ENCODE peak calls at places on chromosomes 12 and 14, in six cellular contexts. S, J, B, P, C and Y are unnamed samples.

GRCh38 chr12:120598674-120599463 is 17.7 kb upstream of the POP5 start:
- DNase-seq in S (no peak), J (no peak), B (peak), P (no peak), C (no peak), Y (no peak)

GRCh38 chr14:95496111-95496681 is 20.3 kb downstream of the SYNE3 start:
- DNase-seq in S (peak), J (no peak), B (no peak), P (no peak), C (no peak), Y (no peak)

GRCh38 chr14:50875359-50876090 is 3.7 kb downstream of the ABHD12B start:
- DNase-seq in S (no peak), J (no peak), B (no peak), P (peak), C (no peak), Y (no peak)

GRCh38 chr14:83558946-83559345 is 1971.0 kb upstream of the FLRT2 start:
- DNase-seq in S (no peak), J (no peak), B (no peak), P (no peak), C (no peak), Y (no peak)

GRCh38 chr14:65414961-65415589 is 2.5 kb downstream of the FUT8 start:
- DNase-seq in S (peak), J (no peak), B (peak), P (peak), C (no peak), Y (no peak)

GRCh38 chr12:124609041-124609984 is 41.9 kb upstream of the NCOR2 start:
- DNase-seq in S (peak), J (no peak), B (peak), P (peak), C (no peak), Y (peak)

GRCh38 chr12:90910958-90911357 is 44.0 kb downstream of the CCER1 start:
- DNase-seq in S (peak), J (no peak), B (no peak), P (no peak), C (no peak), Y (no peak)

GRCh38 chr12:11563785-11564739 is 85.4 kb upstream of the ETV6 start:
- DNase-seq in S (no peak), J (no peak), B (no peak), P (no peak), C (no peak), Y (no peak)

GRCh38 chr14:35861204-35861868 is 35.2 kb downstream of the BRMS1L start:
- DNase-seq in S (peak), J (no peak), B (no peak), P (no peak), C (no peak), Y (no peak)

GRCh38 chr12:99707883-99708282 is 60.3 kb downstream of the GARIN6 start:
- DNase-seq in S (no peak), J (no peak), B (no peak), P (no peak), C (no peak), Y (no peak)

GRCh38 chr12:118841588-118841987 is 139.8 kb upstream of the SRRM4 start:
- DNase-seq in S (no peak), J (no peak), B (no peak), P (no peak), C (peak), Y (no peak)

GRCh38 chr12:54560374-54560858 is 11.0 kb downstream of the PDE1B start:
- DNase-seq in S (peak), J (peak), B (peak), P (peak), C (peak), Y (peak)

GRCh38 chr14:67622675-67623074 is 3.0 kb downstream of the ARG2 start:
- DNase-seq in S (peak), J (peak), B (peak), P (no peak), C (peak), Y (no peak)

GRCh38 chr12:113788020-113788856 is 177.9 kb downstream of the RBM19 start:
- DNase-seq in S (peak), J (no peak), B (no peak), P (no peak), C (no peak), Y (no peak)

GRCh38 chr14:71448431-71449315 is 483.6 kb upstream of the RGS6 start:
- DNase-seq in S (no peak), J (no peak), B (no peak), P (no peak), C (no peak), Y (no peak)

GRCh38 chr12:537772-538171 is 78.0 kb downstream of the B4GALNT3 start:
- DNase-seq in S (no peak), J (no peak), B (no peak), P (no peak), C (no peak), Y (no peak)

GRCh38 chr14:77455966-77456640 is 1.3 kb downstream of the VIPAS39 start:
- DNase-seq in S (no peak), J (no peak), B (no peak), P (no peak), C (no peak), Y (no peak)

GRCh38 chr12:56687225-56688128 is 607 bp downstream of the PTGES3 start:
- DNase-seq in S (peak), J (no peak), B (peak), P (peak), C (peak), Y (peak)

GRCh38 chr12:26286186-26286585 is 90.8 kb downstream of the SSPN start:
- DNase-seq in S (no peak), J (no peak), B (no peak), P (no peak), C (no peak), Y (no peak)

GRCh38 chr14:59189281-59189821 is 884 bp downstream of the DAAM1 start:
- DNase-seq in S (peak), J (no peak), B (peak), P (peak), C (no peak), Y (no peak)

GRCh38 chr14:71534506-71534905 is 397.7 kb upstream of the RGS6 start:
- DNase-seq in S (no peak), J (no peak), B (no peak), P (no peak), C (no peak), Y (no peak)

GRCh38 chr12:92108651-92109050 is 37.0 kb downstream of the BTG1 start:
- DNase-seq in S (peak), J (no peak), B (peak), P (no peak), C (no peak), Y (no peak)

GRCh38 chr12:108063192-108063591 is 65.9 kb upstream of the WSCD2 start:
- DNase-seq in S (peak), J (peak), B (peak), P (no peak), C (no peak), Y (no peak)
- TF ChIP-seq CTCF in S (peak), J (peak), B (no peak), P (peak), C (peak), Y (peak)

DNA sequence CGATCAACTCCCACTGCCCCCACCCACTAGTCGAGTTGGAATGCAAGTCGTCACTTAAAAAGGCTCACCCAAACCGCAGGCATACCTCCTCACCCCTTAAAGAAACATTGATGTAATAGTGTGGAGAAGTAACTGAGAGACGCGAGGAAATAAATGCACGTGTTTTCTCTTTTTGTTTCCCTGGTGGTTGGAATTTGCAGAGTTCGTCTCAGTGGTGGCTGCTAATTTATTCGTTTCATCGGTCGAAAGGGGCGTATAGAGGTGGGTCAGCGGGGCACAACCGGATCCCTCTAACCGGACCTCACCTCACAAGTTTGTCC is 5.1 kb upstream of the NPAS3 start:
- DNase-seq in S (peak), J (no peak), B (no peak), P (no peak), C (no peak), Y (no peak)
- TF ChIP-seq CTCF in S (peak), J (no peak), B (no peak), P (no peak), C (no peak), Y (peak)

GRCh38 chr14:69711065-69711464 is 55.9 kb upstream of the SRSF5 start:
- DNase-seq in S (peak), J (no peak), B (no peak), P (no peak), C (no peak), Y (peak)
- TF ChIP-seq CTCF in S (no peak), J (no peak), B (no peak), P (no peak), C (no peak), Y (no peak)

GRCh38 chr14:61567838-61568571 is 127.3 kb upstream of the HIF1A start:
- DNase-seq in S (no peak), J (no peak), B (no peak), P (peak), C (peak), Y (no peak)

GRCh38 chr14:61569308-61569707 is 126.0 kb upstream of the HIF1A start:
- DNase-seq in S (no peak), J (no peak), B (no peak), P (no peak), C (no peak), Y (no peak)

GRCh38 chr14:61570188-61570960 is 124.9 kb upstream of the HIF1A start:
- DNase-seq in S (no peak), J (no peak), B (no peak), P (no peak), C (no peak), Y (no peak)

GRCh38 chr14:61569783-61570182 is 125.5 kb upstream of the HIF1A start:
- DNase-seq in S (peak), J (no peak), B (no peak), P (no peak), C (no peak), Y (no peak)

DNA sequence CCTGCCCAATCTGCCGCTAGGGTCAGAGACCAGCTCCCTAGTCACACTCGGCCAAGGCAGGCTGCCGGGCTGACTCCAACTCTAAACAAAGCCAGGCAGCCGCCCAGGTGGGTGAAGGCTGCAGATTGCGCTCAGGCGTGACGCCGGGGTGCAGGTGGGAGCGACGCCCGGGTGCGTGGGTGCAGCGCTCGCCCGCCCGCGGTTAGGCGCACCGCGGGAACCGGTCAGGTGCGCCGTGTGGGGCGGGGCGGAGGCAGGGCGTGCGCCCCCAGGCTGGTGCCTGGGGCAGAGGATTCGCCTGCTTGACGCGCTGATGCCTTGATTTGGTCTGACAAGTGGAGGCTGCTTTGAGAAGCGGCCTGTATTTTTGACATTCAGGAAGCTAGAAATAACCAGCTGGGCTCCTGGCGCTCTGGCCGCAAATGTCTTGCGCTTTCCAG is 126.7 kb upstream of the HIF1A start:
- DNase-seq in S (no peak), J (peak), B (no peak), P (peak), C (peak), Y (no peak)
- TF ChIP-seq CTCF in S (no peak), J (no peak), B (no peak), P (peak), C (no peak), Y (no peak)

GRCh38 chr12:121796855-121797751 is 3.6 kb upstream of the RHOF start:
- DNase-seq in S (peak), J (peak), B (peak), P (no peak), C (peak), Y (no peak)
- TF ChIP-seq CTCF in S (peak), J (no peak), B (peak), P (no peak), C (no peak), Y (no peak)

DNA sequence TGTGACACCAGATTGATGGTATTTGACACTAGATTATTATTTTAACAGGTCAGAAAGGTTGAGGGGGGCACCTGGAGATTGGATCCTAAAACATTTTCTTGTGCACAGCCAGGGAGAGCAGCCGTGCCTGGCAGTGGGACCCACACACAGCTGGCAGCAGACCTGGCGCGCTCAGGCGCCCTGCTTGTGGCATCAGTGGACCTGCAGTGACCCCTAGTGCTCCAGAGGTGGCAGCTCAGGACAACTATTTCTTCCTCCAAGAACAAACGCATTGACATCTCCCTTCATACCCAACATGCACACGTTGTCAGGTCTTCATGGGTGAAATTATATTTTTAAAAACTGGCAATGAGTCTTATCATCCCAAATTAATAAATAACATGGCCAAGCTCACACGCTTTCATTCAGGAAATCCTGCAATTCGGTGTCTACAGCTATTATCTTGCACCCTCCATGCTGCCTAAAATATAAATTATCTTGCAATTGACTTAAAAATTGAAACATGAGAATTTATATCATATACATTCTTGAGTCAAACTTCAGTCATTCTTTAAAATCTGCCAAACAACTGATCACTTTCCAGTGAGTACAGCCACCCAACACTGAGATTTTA is 7.7 kb upstream of the TMEM132D start:
- DNase-seq in S (peak), J (no peak), B (peak), P (peak), C (peak), Y (no peak)
- TF ChIP-seq CTCF in S (peak), J (no peak), B (peak), P (peak), C (peak), Y (peak)

DNA sequence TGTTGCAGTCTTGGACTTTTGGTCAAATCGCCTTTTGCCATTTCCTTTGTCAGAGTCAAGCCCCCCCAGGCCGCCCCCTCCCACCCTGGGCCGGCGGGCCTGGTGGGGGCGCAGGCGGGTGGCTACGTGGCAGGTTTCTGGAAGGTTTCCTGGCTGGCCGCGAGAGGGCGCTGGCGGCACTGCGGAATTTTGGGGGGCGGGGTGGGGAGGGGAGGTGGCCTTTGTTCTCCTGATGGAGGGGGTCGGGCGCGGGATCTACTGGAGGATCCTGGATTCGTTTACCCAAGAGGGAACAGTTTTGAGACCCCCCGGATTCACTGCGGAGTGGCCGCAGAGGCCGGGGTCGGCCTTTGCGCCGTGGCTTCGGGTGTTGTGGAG is 1.2 kb downstream of the MEG3 start:
- DNase-seq in S (peak), J (no peak), B (no peak), P (no peak), C (no peak), Y (no peak)
- TF ChIP-seq CTCF in S (peak), J (no peak), B (peak), P (no peak), C (no peak), Y (no peak)

DNA sequence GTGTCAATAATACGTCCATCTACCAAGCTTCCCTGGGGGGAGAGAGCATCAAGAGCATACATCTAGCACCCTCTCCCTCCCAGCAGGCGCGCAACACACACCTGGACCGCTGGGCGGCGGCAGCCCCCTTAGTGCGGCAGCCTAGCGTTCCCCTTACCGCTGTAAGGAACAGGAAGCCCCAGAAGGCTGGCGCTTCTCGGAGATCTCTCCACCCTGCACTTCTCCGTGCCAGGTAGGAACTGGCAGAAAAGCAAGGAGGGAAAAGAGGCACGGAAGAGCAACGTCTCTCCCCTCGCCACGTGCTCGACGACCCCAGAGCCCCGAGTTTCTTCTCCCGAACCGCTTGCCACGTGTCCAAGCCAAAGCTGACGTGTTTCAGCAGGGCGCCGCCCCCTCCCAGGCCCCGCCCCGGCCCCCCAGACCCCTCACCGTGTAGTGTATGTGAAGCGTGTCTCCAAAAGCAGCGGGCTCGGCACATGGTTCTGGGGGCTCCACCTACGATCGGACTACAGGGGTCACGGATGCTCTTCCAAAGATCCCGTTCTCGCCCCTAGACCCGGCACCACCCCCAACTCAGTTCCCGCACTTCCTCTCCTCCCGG is 575 bp downstream of the FKBP11 start:
- DNase-seq in S (peak), J (peak), B (peak), P (peak), C (peak), Y (peak)
- TF ChIP-seq CTCF in S (peak), J (peak), B (peak), P (peak), C (peak), Y (peak)

GRCh38 chr14:44745371-44745770 is 216.4 kb downstream of the KLHL28 start:
- DNase-seq in S (no peak), J (no peak), B (no peak), P (no peak), C (no peak), Y (no peak)
- TF ChIP-seq CTCF in S (no peak), J (no peak), B (no peak), P (no peak), C (no peak), Y (no peak)

GRCh38 chr14:93917141-93917540 is 10.0 kb upstream of the FAM181A start:
- DNase-seq in S (no peak), J (no peak), B (no peak), P (no peak), C (no peak), Y (no peak)
- TF ChIP-seq CTCF in S (no peak), J (no peak), B (no peak), P (no peak), C (no peak), Y (no peak)